ENCODE peak calls at places on chromosomes 7 and 10, in five cellular contexts. One of them, this sample, is unnamed.

GRCh38 chr7:105297309-105297708 is 91.4 kb downstream of the SRPK2 start:
- DNase-seq in AG09309: no peak
- DNase-seq in PC-3: no peak
- DNase-seq in DND-41: no peak
- DNase-seq in neural progenitor cell: no peak
- DNase-seq in this sample: no peak

GRCh38 chr7:41732279-41733062 is 29.6 kb upstream of the INHBA start:
- DNase-seq in PC-3: peak; percentile 44
- DNase-seq in AG09309: no peak
- DNase-seq in DND-41: no peak
- DNase-seq in neural progenitor cell: peak; percentile 26
- DNase-seq in this sample: peak; percentile 32

GRCh38 chr10:91050371-91051034 is 129.6 kb upstream of the ANKRD1 start:
- DNase-seq in PC-3: no peak
- DNase-seq in neural progenitor cell: peak; percentile 30
- DNase-seq in AG09309: no peak
- DNase-seq in DND-41: no peak
- DNase-seq in this sample: no peak

GRCh38 chr7:100837099-100837836 is 9.9 kb upstream of the EPHB4 start:
- DNase-seq in PC-3: no peak
- DNase-seq in neural progenitor cell: peak; percentile 96
- DNase-seq in DND-41: no peak
- DNase-seq in AG09309: peak; percentile 61
- DNase-seq in this sample: peak; percentile 72

GRCh38 chr7:23469150-23469960 is 936 bp downstream of the IGF2BP3 start:
- DNase-seq in DND-41: no peak
- DNase-seq in PC-3: no peak
- DNase-seq in AG09309: no peak
- DNase-seq in neural progenitor cell: peak; percentile 52
- DNase-seq in this sample: no peak

GRCh38 chr10:91879514-91880170 is 29.6 kb downstream of the FGFBP3 start:
- DNase-seq in AG09309: no peak
- DNase-seq in DND-41: no peak
- DNase-seq in neural progenitor cell: peak; percentile 93
- DNase-seq in PC-3: no peak
- DNase-seq in this sample: no peak

GRCh38 chr7:54877683-54878082 is 118.7 kb upstream of the SEC61G start:
- DNase-seq in AG09309: no peak
- DNase-seq in DND-41: no peak
- DNase-seq in PC-3: peak; percentile 54
- DNase-seq in neural progenitor cell: no peak
- DNase-seq in this sample: peak; percentile 53

GRCh38 chr7:32143271-32143670 is 73.1 kb upstream of the PDE1C start:
- DNase-seq in neural progenitor cell: no peak
- DNase-seq in DND-41: no peak
- DNase-seq in AG09309: no peak
- DNase-seq in PC-3: no peak
- DNase-seq in this sample: no peak

GRCh38 chr10:2494386-2494785 is 573.0 kb upstream of the PFKP start:
- DNase-seq in DND-41: no peak
- DNase-seq in neural progenitor cell: no peak
- DNase-seq in AG09309: no peak
- DNase-seq in PC-3: no peak
- DNase-seq in this sample: no peak

GRCh38 chr10:123509338-123509737 is 156.8 kb upstream of the GPR26 start:
- DNase-seq in neural progenitor cell: no peak
- DNase-seq in AG09309: no peak
- DNase-seq in DND-41: no peak
- DNase-seq in PC-3: no peak
- DNase-seq in this sample: no peak

GRCh38 chr7:154744226-154744860 is 258.6 kb downstream of the PAXIP1 start:
- DNase-seq in neural progenitor cell: peak; percentile 85
- DNase-seq in DND-41: peak; percentile 54
- DNase-seq in AG09309: no peak
- DNase-seq in PC-3: peak; percentile 18
- DNase-seq in this sample: no peak

GRCh38 chr7:21675255-21675654 is 132.4 kb downstream of the DNAH11 start:
- DNase-seq in DND-41: no peak
- DNase-seq in neural progenitor cell: peak; percentile 20
- DNase-seq in PC-3: no peak
- DNase-seq in AG09309: no peak
- DNase-seq in this sample: no peak

GRCh38 chr10:58773351-58773750 is 260.7 kb downstream of the BICC1 start:
- DNase-seq in PC-3: no peak
- DNase-seq in AG09309: no peak
- DNase-seq in neural progenitor cell: no peak
- DNase-seq in DND-41: no peak
- DNase-seq in this sample: no peak

GRCh38 chr7:45709168-45710034 is 135.2 kb downstream of the ADCY1 start:
- DNase-seq in AG09309: no peak
- DNase-seq in PC-3: no peak
- DNase-seq in DND-41: no peak
- DNase-seq in neural progenitor cell: no peak
- DNase-seq in this sample: no peak

GRCh38 chr10:114915294-114915693 is 22.7 kb upstream of the TRUB1 start:
- DNase-seq in neural progenitor cell: no peak
- DNase-seq in DND-41: no peak
- DNase-seq in AG09309: no peak
- DNase-seq in PC-3: no peak
- DNase-seq in this sample: no peak

GRCh38 chr10:62885656-62886461 is 69.7 kb upstream of the EGR2 start:
- DNase-seq in neural progenitor cell: no peak
- DNase-seq in DND-41: no peak
- DNase-seq in PC-3: peak; percentile 100
- DNase-seq in AG09309: no peak
- DNase-seq in this sample: peak; percentile 27

DNA sequence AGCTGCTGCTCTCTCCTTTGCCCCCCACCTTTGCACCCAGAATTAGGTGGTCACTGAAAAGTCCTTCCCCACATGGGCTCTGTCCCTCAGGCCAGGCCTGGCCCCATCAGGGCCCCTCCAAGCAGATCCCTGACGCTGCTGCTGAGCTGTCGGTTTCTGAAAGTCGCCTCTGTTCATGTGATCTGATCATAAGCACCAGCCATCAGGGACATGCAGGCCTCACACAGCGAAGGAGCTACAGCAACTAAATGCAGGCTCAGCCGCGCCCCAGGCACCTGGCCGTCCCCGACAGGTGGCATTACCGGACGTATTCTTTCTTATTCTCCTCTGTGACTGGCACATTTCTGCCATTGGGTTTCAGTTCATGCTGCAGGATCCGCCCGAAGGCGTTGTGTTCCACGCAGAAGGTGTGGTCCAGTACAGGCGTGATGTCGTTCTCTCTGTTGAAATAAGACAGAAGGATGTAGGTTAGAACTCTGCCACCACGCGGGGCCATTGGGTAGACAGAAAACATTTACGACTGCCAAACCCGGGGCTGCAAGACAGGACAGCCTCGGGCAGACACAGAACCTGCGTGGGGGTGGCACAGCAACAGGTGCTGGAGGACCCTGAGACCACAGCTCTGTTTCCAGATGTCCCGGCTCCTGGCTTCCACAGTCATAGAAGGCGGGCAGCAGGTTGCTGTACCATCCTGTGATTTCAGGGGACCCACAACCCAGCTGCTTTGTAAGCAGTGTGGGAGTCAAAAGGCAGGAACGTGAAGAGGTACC is 105.6 kb downstream of the SMURF1 start:
- DNase-seq in AG09309: no peak
- DNase-seq in neural progenitor cell: no peak
- DNase-seq in PC-3: no peak
- DNase-seq in DND-41: no peak
- DNase-seq in this sample: no peak
- H3K4me3 ChIP-seq in AG09309: no peak overlapping the region
- H3K4me3 ChIP-seq in neural progenitor cell: no peak overlapping the region
- H3K4me3 ChIP-seq in PC-3: no peak overlapping the region
- H3K4me3 ChIP-seq in DND-41: no peak overlapping the region
- H3K4me3 ChIP-seq in this sample: no peak overlapping the region

GRCh38 chr10:118978998-118979350 is 50.5 kb upstream of the NANOS1 start:
- DNase-seq in PC-3: no peak
- DNase-seq in DND-41: no peak
- DNase-seq in AG09309: no peak
- DNase-seq in neural progenitor cell: no peak
- DNase-seq in this sample: no peak
- TF ChIP-seq CTCF in PC-3: no peak
- TF ChIP-seq CTCF in DND-41: no peak
- TF ChIP-seq CTCF in AG09309: no peak
- TF ChIP-seq CTCF in neural progenitor cell: no peak
- TF ChIP-seq CTCF in this sample: no peak

GRCh38 chr7:12571691-12572090 is 1.2 kb downstream of the SCIN start:
- DNase-seq in PC-3: peak; percentile 38
- DNase-seq in DND-41: no peak
- DNase-seq in AG09309: no peak
- DNase-seq in neural progenitor cell: no peak
- DNase-seq in this sample: no peak
- H3K4me3 ChIP-seq in PC-3: no peak overlapping the region
- H3K4me3 ChIP-seq in DND-41: no peak overlapping the region
- H3K4me3 ChIP-seq in AG09309: no peak overlapping the region
- H3K4me3 ChIP-seq in neural progenitor cell: no peak overlapping the region
- H3K4me3 ChIP-seq in this sample: no peak overlapping the region

DNA sequence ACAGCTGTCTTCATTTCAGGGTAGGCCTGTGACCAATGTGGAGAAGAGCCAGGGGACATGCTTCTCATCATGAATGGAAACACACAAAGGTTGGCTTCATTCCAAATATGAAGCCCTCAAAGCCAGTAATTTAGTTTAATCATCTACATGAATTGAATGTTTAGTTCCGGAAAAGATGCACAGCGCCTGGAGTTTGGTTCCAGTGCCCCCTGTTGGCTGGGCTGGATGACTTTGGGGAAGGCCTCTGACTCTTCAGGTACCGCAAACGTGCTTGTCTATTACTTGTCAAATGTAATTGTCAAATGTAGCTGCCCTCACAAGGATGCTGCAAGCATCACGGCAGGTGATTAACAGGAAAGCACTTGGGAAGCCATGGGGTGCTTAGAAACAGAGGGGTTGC is 130.7 kb downstream of the ADRA2A start:
- DNase-seq in PC-3: no peak
- DNase-seq in AG09309: no peak
- DNase-seq in DND-41: peak; percentile 10
- DNase-seq in neural progenitor cell: peak; percentile 8
- DNase-seq in this sample: no peak
- TF ChIP-seq CTCF in PC-3: no peak
- TF ChIP-seq CTCF in AG09309: no peak
- TF ChIP-seq CTCF in DND-41: peak; percentile 52
- TF ChIP-seq CTCF in neural progenitor cell: peak; percentile 53
- TF ChIP-seq CTCF in this sample: no peak

GRCh38 chr10:55446603-55447002 is 645.6 kb upstream of the PCDH15 start:
- DNase-seq in AG09309: no peak
- DNase-seq in DND-41: no peak
- DNase-seq in PC-3: no peak
- DNase-seq in neural progenitor cell: no peak
- DNase-seq in this sample: no peak

DNA sequence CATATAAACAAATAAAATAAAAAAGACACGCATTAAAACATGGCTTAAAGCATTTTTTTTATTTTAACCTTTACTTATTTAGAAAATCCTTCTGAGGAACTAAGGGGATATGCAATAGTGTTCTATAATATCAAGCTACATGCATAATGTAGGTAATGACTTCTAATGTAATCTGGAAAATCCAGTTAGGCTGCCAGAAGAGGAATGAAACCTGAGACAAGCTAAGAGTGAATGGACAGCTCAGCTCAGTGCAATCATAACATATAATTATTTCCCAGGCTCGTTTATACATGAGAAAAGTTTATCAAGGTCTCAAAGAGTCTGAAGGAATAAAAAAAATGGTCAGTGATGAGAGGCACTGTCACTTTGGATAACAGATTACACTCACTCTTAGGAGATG is 649.0 kb upstream of the PCDH15 start:
- DNase-seq in AG09309: no peak
- DNase-seq in DND-41: no peak
- DNase-seq in neural progenitor cell: no peak
- DNase-seq in PC-3: peak; percentile 66
- DNase-seq in this sample: peak; percentile 8
- H3K4me3 ChIP-seq in AG09309: no peak overlapping the region
- H3K4me3 ChIP-seq in DND-41: no peak overlapping the region
- H3K4me3 ChIP-seq in neural progenitor cell: no peak overlapping the region
- H3K4me3 ChIP-seq in PC-3: no peak overlapping the region
- H3K4me3 ChIP-seq in this sample: no peak overlapping the region

DNA sequence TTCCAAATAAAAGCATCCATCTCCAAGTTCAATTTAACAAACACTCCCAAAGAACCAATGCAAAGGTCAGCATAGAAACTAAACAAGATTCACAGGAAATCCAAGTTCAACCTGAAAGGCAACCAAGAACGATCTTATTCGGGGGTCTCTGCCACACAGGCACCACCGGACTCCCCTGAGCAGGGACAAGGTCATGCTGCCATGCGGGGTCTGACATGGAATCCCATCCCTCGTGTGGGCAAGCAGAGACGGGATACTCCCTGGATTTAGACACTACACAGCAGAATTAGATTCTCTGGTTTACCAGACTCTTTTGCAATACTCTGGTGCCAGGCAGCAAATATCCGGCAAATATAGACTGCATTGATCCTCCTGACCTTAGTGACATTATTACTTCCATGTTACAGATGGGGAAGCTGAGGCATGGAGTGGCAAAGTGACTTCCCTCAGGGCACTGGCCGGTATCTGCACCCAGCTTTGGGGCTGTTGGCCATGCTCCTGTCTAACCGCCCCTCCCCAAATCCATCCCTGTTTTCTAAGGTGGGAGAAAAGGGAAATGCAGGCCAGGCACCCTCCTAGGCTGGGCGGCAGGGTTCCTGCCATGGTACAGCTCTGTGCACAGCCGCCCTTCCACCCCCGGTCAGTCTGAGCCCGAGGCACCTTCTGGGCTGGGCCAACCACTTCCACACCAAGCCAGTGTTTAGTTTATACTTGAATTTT is 111.8 kb downstream of the VIPR2 start:
- DNase-seq in neural progenitor cell: no peak
- DNase-seq in PC-3: no peak
- DNase-seq in DND-41: no peak
- DNase-seq in AG09309: no peak
- DNase-seq in this sample: no peak
- TF ChIP-seq CTCF in neural progenitor cell: no peak
- TF ChIP-seq CTCF in PC-3: no peak
- TF ChIP-seq CTCF in DND-41: no peak
- TF ChIP-seq CTCF in AG09309: no peak
- TF ChIP-seq CTCF in this sample: no peak

DNA sequence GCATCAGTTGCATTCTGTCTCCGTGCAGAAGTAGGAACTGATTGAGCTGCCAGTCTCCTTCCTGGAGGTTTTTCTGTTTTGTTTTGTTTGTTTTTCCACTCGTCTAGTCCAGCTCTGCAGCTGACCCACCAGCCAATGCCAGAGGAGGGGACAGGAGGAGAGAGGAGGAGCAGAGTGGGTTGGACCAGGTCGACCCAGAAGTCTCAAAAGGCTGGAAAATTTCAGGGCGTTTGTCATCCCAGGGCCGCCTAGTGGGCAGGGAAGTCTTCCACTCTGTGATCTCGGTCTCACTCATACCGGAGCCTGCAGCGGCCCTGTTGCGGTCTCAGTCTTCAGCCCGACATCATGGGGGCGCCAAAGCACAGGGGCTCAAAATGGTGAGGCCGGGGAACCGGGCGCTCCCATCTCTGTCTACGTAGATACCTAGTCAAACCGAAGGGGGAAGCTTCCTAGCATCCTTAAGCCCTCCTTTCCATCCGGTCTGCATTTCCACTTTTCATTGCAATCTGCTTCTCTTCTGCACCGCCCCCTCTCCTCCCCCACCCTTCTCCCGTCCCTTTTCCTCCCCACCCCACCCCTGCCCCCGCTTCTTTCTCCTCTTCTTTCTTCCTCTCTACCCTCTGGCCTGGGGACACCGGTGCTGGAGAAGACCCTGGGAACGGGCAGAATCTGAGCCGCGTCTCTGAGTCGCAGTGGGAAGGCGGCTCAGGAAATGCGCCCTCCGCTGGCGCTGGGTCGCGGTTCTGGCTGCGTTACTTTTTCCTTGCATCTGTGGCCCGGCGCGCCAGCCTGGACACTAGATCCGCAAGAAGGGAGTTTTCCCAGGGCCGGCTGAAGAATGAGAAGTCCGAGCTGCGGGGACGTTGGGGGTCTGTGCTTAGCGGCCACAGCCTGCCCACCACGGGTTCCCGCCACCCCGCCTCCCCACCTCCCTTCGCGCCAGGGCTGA is 16.2 kb upstream of the PAX2 start:
- DNase-seq in DND-41: no peak
- DNase-seq in neural progenitor cell: peak; percentile 86
- DNase-seq in AG09309: no peak
- DNase-seq in PC-3: peak; percentile 48
- DNase-seq in this sample: peak; percentile 13
- H3K4me3 ChIP-seq in DND-41: no peak overlapping the region
- H3K4me3 ChIP-seq in neural progenitor cell: peak overlapping the region; percentile 4
- H3K4me3 ChIP-seq in AG09309: no peak overlapping the region
- H3K4me3 ChIP-seq in PC-3: peak overlapping the region; percentile 58
- H3K4me3 ChIP-seq in this sample: no peak overlapping the region

This sample was measured in bronchial epithelial cell.